ENCODE peak calls at places on chromosome 18, in five cellular contexts. X, W, K, S and B are unnamed samples.

GRCh38 chr18:22428672-22429071 is 11.0 kb upstream of the CTAGE1 start:
- DNase-seq in K (no peak), W (no peak), X (peak), S (no peak), B (no peak)

GRCh38 chr18:48828713-48829442 is 121.9 kb downstream of the SMAD7 start:
- DNase-seq in S (no peak), W (peak), K (no peak), X (no peak), B (no peak)

GRCh38 chr18:12329125-12329698 is 21.2 kb downstream of the TUBB6 start:
- DNase-seq in X (no peak), S (no peak), W (no peak), K (no peak), B (no peak)

GRCh38 chr18:33560686-33561370 is 17.2 kb upstream of the ASXL3 start:
- DNase-seq in X (peak), S (no peak), K (peak), W (no peak), B (peak)

GRCh38 chr18:21865043-21865442 is 124.5 kb downstream of the MIB1 start:
- DNase-seq in K (no peak), S (no peak), X (no peak), W (no peak), B (no peak)

GRCh38 chr18:5061785-5062184 is 135.3 kb downstream of the AKAIN1 start:
- DNase-seq in W (no peak), X (no peak), K (no peak), S (no peak), B (no peak)

GRCh38 chr18:555705-556402 is 24.3 kb upstream of the CETN1 start:
- DNase-seq in X (no peak), K (no peak), S (no peak), W (no peak), B (no peak)

GRCh38 chr18:36229188-36229587 is 41.9 kb downstream of the MOCOS start:
- DNase-seq in W (no peak), K (no peak), S (no peak), X (no peak), B (no peak)

GRCh38 chr18:7629416-7629815 is 62.3 kb downstream of the PTPRM start:
- DNase-seq in W (no peak), K (no peak), S (no peak), X (no peak), B (no peak)

GRCh38 chr18:9067823-9068222 is 34.7 kb upstream of the NDUFV2 start:
- DNase-seq in K (no peak), S (no peak), X (no peak), W (no peak), B (no peak)

DNA sequence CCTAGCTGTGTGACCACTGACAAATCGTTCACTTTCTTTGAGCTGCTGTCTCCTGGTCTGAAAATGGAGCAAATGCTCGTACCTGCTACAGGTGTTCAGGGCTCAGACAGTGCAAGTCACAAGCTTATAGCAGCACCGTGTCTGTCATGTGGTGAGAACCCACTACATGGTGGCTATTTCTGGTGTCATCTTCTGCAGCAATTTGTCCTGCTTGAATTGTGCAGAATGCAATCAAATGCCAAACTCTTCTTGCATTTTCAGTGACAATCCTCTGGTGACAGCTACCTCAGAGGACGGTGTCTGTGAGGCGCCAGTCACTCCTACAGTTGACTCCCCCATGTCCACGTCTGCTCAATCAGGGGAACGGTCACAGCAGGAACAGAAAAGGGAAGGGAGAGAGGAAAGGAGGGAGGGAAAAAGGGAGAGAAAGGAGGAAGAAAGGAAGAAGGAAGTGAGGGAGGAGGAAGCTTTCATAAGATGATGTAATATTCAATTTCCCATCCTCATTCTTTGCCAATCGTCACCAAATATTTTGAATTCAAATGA is 122.2 kb downstream of the BCL2 start:
- DNase-seq in W (no peak), S (no peak), X (peak), K (no peak), B (no peak)
- H3K27ac ChIP-seq in W (no peak), S (no peak), X (peak), K (no peak), B (no peak)

GRCh38 chr18:74453011-74453571 is 4.0 kb downstream of the DIPK1C start:
- DNase-seq in K (no peak), W (no peak), S (no peak), X (no peak), B (no peak)

GRCh38 chr18:74453642-74454198 is 3.4 kb downstream of the DIPK1C start:
- DNase-seq in S (no peak), X (no peak), K (no peak), W (no peak), B (no peak)

GRCh38 chr18:74455386-74455785 is 1.7 kb downstream of the DIPK1C start:
- DNase-seq in W (no peak), S (no peak), X (no peak), K (no peak), B (no peak)

GRCh38 chr18:74456017-74456408 is 1.1 kb downstream of the DIPK1C start:
- DNase-seq in K (no peak), W (no peak), X (no peak), S (no peak), B (no peak)

GRCh38 chr18:74454279-74454741 is 2.8 kb downstream of the DIPK1C start:
- DNase-seq in X (no peak), W (no peak), S (no peak), K (no peak), B (no peak)
- H3K27ac ChIP-seq in X (no peak), W (no peak), S (no peak), K (no peak), B (no peak)

DNA sequence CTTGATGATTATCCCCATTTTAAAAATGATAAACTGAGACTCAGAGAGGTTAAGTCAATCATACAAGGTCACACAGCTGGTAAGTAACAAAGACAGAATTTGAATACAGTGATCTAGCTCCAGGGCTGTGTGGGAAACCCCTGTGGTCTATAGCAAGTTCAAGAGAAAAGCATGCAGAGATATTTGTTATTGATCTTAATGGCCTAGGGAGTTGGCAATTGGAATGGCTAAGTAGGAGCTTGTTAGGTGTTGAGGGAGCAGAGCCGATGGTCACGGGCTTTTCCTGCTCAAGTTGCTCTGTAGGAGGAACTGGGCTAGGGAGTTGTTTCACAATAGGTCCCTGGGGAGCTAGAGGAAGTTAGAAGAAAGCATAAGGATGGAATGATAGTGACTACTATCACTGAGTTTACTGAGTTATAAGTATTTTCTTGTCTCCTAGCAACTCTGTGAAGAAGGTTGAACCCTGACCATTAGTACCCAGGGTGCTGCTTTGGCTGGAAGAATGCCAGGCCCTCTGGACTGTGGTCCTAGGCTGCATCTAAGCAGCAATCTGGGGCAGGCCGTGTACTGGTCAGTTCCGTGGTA is 30.0 kb downstream of the RNF125 start:
- DNase-seq in X (peak), K (no peak), S (peak), W (no peak), B (peak)
- H3K27ac ChIP-seq in X (no peak), K (no peak), S (no peak), W (no peak), B (no peak)

DNA sequence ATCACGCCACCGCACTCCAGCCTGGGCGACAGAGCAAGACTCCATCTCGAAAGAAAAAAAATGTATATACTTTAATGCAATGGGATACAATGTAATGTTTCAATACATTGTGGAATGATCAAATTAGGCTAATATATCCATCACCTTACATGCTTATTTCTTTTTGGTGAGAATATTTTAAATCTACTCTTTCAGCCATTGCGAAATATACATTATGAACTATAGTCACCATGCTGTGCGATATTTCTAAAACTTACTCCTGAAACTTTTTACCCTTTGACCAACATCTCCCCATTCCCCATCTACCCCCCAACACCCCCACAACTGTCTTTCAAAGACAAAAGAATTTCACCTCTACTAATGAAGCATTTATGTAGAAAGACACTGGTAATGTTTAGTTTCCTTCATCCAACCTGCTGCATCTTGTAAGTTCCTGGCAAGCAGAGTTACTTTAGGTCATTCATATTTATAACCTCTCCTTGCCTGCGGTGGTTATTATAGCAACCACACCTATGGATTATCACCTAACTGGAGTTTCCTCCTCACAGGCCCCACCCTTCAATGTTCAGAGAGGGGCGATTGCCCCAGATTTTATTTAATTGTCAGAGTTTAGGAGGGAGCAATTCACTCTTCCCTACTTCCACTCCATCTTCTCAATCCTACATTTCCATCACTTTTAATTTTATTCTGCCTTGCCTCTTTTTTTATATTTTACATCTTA is 1.2 kb upstream of the ME2 start:
- DNase-seq in K (no peak), W (no peak), X (no peak), S (no peak), B (no peak)
- H3K27ac ChIP-seq in K (no peak), W (no peak), X (peak), S (no peak), B (no peak)